ENCODE peak calls at places on chromosomes 5 and 9, in nine cellular contexts. R is AG09309, L is GM12865, N is HCT116, G is fibroblast of mammary gland, B is AG04449, M is GM10248, J is RWPE1, X is A549. I is an unnamed sample.

GRCh38 chr5:178797101-178797521 is 62.6 kb upstream of the ZNF354B start:
- DNase-seq in X (no peak), L (no peak), J (no peak), N (no peak), M (no peak), R (no peak), B (no peak), G (no peak), I (no peak)

GRCh38 chr9:84170521-84171141 is 169.9 kb downstream of the SLC28A3 start:
- DNase-seq in G (peak), M (no peak), B (peak), J (peak), N (peak), X (peak), L (no peak), R (peak), I (peak)

GRCh38 chr9:72442212-72442607 is 77.2 kb upstream of the ZFAND5 start:
- DNase-seq in J (peak), B (peak), N (peak), X (peak), L (no peak), R (peak), G (peak), M (no peak), I (peak)

GRCh38 chr9:129568560-129569505 is 52.1 kb downstream of the C9orf50 start:
- DNase-seq in N (no peak), J (no peak), M (no peak), X (peak), G (peak), R (no peak), B (no peak), L (no peak), I (no peak)

GRCh38 chr9:136668983-136669790 is 6.5 kb downstream of the EGFL7 start:
- DNase-seq in J (peak), N (no peak), L (no peak), M (no peak), B (no peak), G (no peak), R (no peak), X (peak), I (no peak)

GRCh38 chr9:75591972-75592371 is 298.5 kb upstream of the PCSK5 start:
- DNase-seq in X (no peak), B (no peak), N (no peak), J (no peak), G (no peak), M (no peak), L (no peak), R (no peak), I (no peak)

GRCh38 chr5:72255237-72255636 is 64.8 kb downstream of the MRPS27 start:
- DNase-seq in B (no peak), G (no peak), J (no peak), M (no peak), R (no peak), L (no peak), N (no peak), X (no peak), I (no peak)

GRCh38 chr5:83991566-83992224 is 271.0 kb upstream of the HAPLN1 start:
- DNase-seq in L (no peak), G (no peak), M (no peak), N (no peak), R (peak), X (no peak), J (no peak), B (no peak), I (no peak)

GRCh38 chr5:58185397-58186195 is 274.3 kb downstream of the PLK2 start:
- DNase-seq in B (peak), J (no peak), R (no peak), G (peak), N (no peak), X (no peak), L (no peak), M (no peak), I (no peak)

DNA sequence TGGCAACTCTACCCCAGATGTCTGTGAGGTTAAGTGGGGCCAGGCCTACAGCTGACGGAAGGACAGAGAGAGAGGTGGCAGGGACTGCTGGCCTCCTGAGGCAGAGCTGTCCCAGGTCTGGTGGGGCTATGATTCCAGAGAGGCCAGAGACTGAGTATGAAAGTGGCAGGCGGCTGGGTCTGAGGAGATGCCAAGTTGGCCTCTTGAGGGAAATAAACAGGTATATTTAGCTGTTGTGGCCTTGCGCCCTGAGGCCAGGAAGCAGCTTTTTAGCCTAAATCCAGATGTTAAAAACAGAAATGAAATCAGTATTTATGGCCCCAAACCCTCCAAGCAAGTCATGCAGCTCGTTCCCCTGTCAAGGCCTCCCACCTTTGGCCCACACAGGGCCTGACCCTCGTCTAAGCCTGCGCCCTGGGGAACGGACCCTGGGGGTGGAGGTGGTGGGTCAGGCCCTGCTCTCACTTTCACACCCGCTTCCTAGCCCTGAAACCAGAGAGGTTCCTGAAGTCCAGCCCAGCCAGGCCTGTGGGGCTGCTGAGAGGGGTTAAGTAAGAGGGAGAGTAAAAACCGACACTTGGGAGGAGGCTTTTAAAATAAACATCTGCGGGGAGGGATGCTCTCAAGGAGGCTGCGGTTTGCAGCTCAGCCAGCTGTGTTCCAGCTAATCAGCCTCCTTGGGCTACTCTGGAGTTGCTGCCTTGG is 18.7 kb downstream of the PCDHGC5 start:
- DNase-seq in J (no peak), X (no peak), N (no peak), B (peak), R (no peak), G (peak), L (peak), M (peak), I (peak)
- TF ChIP-seq CTCF in J (no peak), X (no peak), N (no peak), B (no peak), R (no peak), G (no peak), L (no peak), M (no peak), I (no peak)

GRCh38 chr9:7196467-7196866 is 438.7 kb downstream of the KDM4C start:
- DNase-seq in M (no peak), N (no peak), B (no peak), L (no peak), J (no peak), R (no peak), G (no peak), X (no peak), I (no peak)
- TF ChIP-seq CTCF in M (no peak), N (no peak), B (no peak), L (no peak), J (no peak), R (no peak), G (no peak), X (no peak), I (no peak)

DNA sequence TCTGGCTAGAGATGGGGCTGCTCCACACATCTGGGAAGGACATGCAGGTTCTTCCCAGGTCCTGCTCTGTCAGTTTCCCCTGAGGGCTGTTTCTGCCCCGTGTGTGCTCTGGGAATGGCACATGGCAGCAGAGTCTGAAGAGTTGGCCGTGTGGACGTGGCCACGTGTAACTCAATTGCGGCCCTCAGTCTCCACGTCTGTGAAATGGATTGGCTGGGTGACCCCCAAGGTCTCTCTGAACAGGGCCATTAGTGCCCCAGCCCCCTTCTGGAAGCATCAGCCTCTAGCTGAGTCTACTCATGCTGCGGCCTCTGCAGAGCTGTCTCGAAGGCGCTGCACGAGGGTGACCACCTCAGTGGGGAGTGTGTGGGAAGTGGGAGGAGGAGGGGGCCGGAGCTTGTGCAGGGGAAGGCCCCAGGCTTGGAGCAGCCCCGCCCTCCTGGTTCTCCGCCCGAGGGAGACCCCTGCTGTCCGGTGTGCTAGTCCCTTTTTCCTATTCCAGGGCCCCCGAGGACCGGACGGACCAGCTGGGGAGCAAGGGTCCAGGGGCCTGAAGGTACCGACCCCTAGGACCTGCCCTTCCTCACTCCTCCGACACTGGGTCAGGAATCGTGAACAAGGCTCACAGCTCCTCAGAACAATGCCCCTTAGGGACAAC is 58.9 kb upstream of the ORM1 start:
- DNase-seq in J (no peak), B (no peak), N (no peak), X (no peak), R (no peak), L (no peak), G (no peak), M (no peak), I (no peak)
- TF ChIP-seq CTCF in J (no peak), B (peak), N (no peak), X (peak), R (peak), L (no peak), G (no peak), M (peak), I (peak)

GRCh38 chr5:176779537-176779936 is 30.8 kb upstream of the UNC5A start:
- DNase-seq in B (no peak), R (no peak), L (no peak), M (no peak), J (no peak), N (no peak), G (peak), X (no peak), I (no peak)
- TF ChIP-seq CTCF in B (no peak), R (no peak), L (no peak), M (no peak), J (no peak), N (no peak), G (no peak), X (no peak), I (no peak)

GRCh38 chr9:134230942-134231325 is 66.6 kb upstream of the RNU6ATAC start:
- DNase-seq in N (no peak), R (no peak), X (no peak), L (no peak), J (no peak), G (no peak), M (no peak), B (no peak), I (no peak)

GRCh38 chr9:134231330-134231745 is 67.0 kb upstream of the RNU6ATAC start:
- DNase-seq in G (no peak), B (no peak), X (no peak), L (no peak), J (no peak), N (no peak), M (no peak), R (no peak), I (no peak)

GRCh38 chr9:134228649-134229048 is 64.3 kb upstream of the RNU6ATAC start:
- DNase-seq in J (no peak), X (no peak), R (no peak), N (no peak), L (no peak), M (no peak), B (no peak), G (no peak), I (no peak)

GRCh38 chr9:134230092-134230941 is 66.0 kb upstream of the RNU6ATAC start:
- DNase-seq in X (no peak), L (no peak), M (no peak), R (no peak), G (no peak), J (no peak), N (no peak), B (no peak), I (no peak)

GRCh38 chr9:134229466-134230091 is 65.2 kb upstream of the RNU6ATAC start:
- DNase-seq in G (no peak), J (no peak), N (no peak), M (no peak), R (no peak), X (no peak), L (no peak), B (no peak), I (no peak)
- TF ChIP-seq CTCF in G (no peak), J (no peak), N (no peak), M (no peak), R (no peak), X (no peak), L (no peak), B (no peak), I (no peak)

GRCh38 chr9:68507796-68508145 is 32.9 kb downstream of the TMEM252 start:
- DNase-seq in N (no peak), L (no peak), G (no peak), X (no peak), M (no peak), J (no peak), R (no peak), B (no peak), I (no peak)
- TF ChIP-seq CTCF in N (no peak), L (no peak), G (no peak), X (peak), M (no peak), J (peak), R (no peak), B (no peak), I (no peak)

DNA sequence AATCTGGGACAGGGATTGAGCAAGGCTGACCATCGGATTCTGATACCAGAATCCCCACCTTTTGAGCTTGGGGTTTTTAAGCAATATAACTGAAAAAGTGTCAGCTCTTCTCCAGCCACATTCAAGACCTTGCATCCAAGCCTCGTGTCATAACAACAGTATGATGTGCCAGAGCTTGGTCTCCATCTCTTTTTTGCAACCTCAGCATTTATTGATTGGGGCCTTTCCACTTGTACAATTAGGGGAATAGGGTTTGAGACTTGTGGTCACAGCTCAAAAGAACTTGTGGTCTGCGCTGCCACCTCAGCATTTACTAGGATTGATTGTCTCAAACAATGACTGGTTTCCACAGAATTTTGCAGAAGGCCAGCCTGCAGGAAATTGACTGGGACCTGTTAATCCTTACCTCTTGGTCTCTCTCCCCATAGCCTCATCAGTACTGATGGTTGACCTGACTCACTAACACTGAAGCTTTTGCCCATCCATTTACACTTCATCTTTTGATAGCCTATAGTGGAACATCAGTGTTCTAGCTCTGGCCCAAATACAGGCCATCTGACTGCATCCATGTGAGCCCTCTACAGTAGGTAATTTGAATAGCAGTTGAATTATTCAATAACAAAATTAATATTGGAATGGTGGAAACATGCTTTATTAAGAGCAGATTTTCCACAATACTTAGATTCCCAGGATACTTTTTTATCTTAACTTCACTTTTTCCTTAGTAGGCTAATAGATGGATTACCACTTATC is 381.6 kb upstream of the PRR16 start:
- DNase-seq in G (no peak), N (no peak), L (no peak), B (no peak), M (no peak), R (no peak), J (no peak), X (no peak), I (no peak)
- TF ChIP-seq CTCF in G (peak), N (peak), L (no peak), B (no peak), M (no peak), R (no peak), J (no peak), X (no peak), I (no peak)

I was measured in AG09319.